ENCODE peak calls at places on chromosome 13, in six cellular contexts. One of them, this sample, is unnamed.

GRCh38 chr13:25727250-25727649 is 324.6 kb downstream of the SHISA2 start:
- DNase-seq in WERI-Rb-1: no peak
- DNase-seq in thoracic aorta: no peak
- DNase-seq in CD8-positive, alpha-beta memory T cell: no peak
- DNase-seq in AG09309: no peak
- DNase-seq in HCT116: no peak
- DNase-seq in this sample: no peak

GRCh38 chr13:35472308-35473008 is 4.0 kb downstream of the MAB21L1 start:
- DNase-seq in HCT116: no peak
- DNase-seq in AG09309: no peak
- DNase-seq in thoracic aorta: no peak
- DNase-seq in WERI-Rb-1: peak; percentile 33
- DNase-seq in CD8-positive, alpha-beta memory T cell: no peak
- DNase-seq in this sample: no peak

GRCh38 chr13:44199627-44200207 is 173.9 kb upstream of the SERP2 start:
- DNase-seq in WERI-Rb-1: no peak
- DNase-seq in AG09309: no peak
- DNase-seq in thoracic aorta: no peak
- DNase-seq in CD8-positive, alpha-beta memory T cell: no peak
- DNase-seq in HCT116: no peak
- DNase-seq in this sample: no peak

GRCh38 chr13:113722921-113723320 is 36.1 kb upstream of the TMEM255B start:
- DNase-seq in CD8-positive, alpha-beta memory T cell: no peak
- DNase-seq in WERI-Rb-1: no peak
- DNase-seq in thoracic aorta: no peak
- DNase-seq in AG09309: no peak
- DNase-seq in HCT116: no peak
- DNase-seq in this sample: no peak

GRCh38 chr13:101115762-101116161 is 300.5 kb downstream of the NALCN start:
- DNase-seq in thoracic aorta: no peak
- DNase-seq in AG09309: no peak
- DNase-seq in WERI-Rb-1: no peak
- DNase-seq in CD8-positive, alpha-beta memory T cell: no peak
- DNase-seq in HCT116: no peak
- DNase-seq in this sample: no peak

GRCh38 chr13:45242524-45242923 is 41.7 kb upstream of the KCTD4 start:
- DNase-seq in thoracic aorta: no peak
- DNase-seq in WERI-Rb-1: no peak
- DNase-seq in AG09309: no peak
- DNase-seq in CD8-positive, alpha-beta memory T cell: no peak
- DNase-seq in HCT116: no peak
- DNase-seq in this sample: no peak

GRCh38 chr13:114065926-114066774 is 66.3 kb downstream of the RASA3 start:
- DNase-seq in WERI-Rb-1: no peak
- DNase-seq in HCT116: no peak
- DNase-seq in CD8-positive, alpha-beta memory T cell: no peak
- DNase-seq in thoracic aorta: no peak
- DNase-seq in AG09309: no peak
- DNase-seq in this sample: no peak

GRCh38 chr13:98405107-98405571 is 171.8 kb downstream of the STK24 start:
- DNase-seq in AG09309: no peak
- DNase-seq in WERI-Rb-1: peak; percentile 46
- DNase-seq in CD8-positive, alpha-beta memory T cell: no peak
- DNase-seq in HCT116: no peak
- DNase-seq in thoracic aorta: no peak
- DNase-seq in this sample: no peak

GRCh38 chr13:83440465-83440864 is 441.8 kb downstream of the SLITRK1 start:
- DNase-seq in HCT116: no peak
- DNase-seq in thoracic aorta: no peak
- DNase-seq in AG09309: no peak
- DNase-seq in WERI-Rb-1: no peak
- DNase-seq in CD8-positive, alpha-beta memory T cell: no peak
- DNase-seq in this sample: no peak

GRCh38 chr13:26482451-26483197 is 74.9 kb upstream of the WASF3 start:
- DNase-seq in AG09309: peak; percentile 13
- DNase-seq in HCT116: peak; percentile 76
- DNase-seq in thoracic aorta: peak; percentile 30
- DNase-seq in WERI-Rb-1: peak; percentile 89
- DNase-seq in CD8-positive, alpha-beta memory T cell: peak; percentile 43
- DNase-seq in this sample: peak; percentile 75

GRCh38 chr13:40582531-40582930 is 83.9 kb downstream of the FOXO1 start:
- DNase-seq in WERI-Rb-1: no peak
- DNase-seq in thoracic aorta: no peak
- DNase-seq in CD8-positive, alpha-beta memory T cell: no peak
- DNase-seq in AG09309: no peak
- DNase-seq in HCT116: no peak
- DNase-seq in this sample: no peak

GRCh38 chr13:47908200-47908902 is 92.7 kb downstream of the SUCLA2 start:
- DNase-seq in thoracic aorta: no peak
- DNase-seq in AG09309: no peak
- DNase-seq in HCT116: no peak
- DNase-seq in WERI-Rb-1: no peak
- DNase-seq in CD8-positive, alpha-beta memory T cell: no peak
- DNase-seq in this sample: no peak

GRCh38 chr13:65064967-65065366 is 2165.2 kb downstream of the PCDH9 start:
- DNase-seq in AG09309: no peak
- DNase-seq in thoracic aorta: no peak
- DNase-seq in CD8-positive, alpha-beta memory T cell: no peak
- DNase-seq in WERI-Rb-1: no peak
- DNase-seq in HCT116: peak; percentile 48
- DNase-seq in this sample: no peak

GRCh38 chr13:113209336-113209879 is at the start of gene CUL4A:
- DNase-seq in thoracic aorta: no peak
- DNase-seq in HCT116: peak; percentile 31
- DNase-seq in AG09309: no peak
- DNase-seq in CD8-positive, alpha-beta memory T cell: peak; percentile 64
- DNase-seq in WERI-Rb-1: peak; percentile 94
- DNase-seq in this sample: no peak

GRCh38 chr13:71703145-71703544 is 163.9 kb downstream of the DACH1 start:
- DNase-seq in CD8-positive, alpha-beta memory T cell: no peak
- DNase-seq in WERI-Rb-1: no peak
- DNase-seq in HCT116: no peak
- DNase-seq in thoracic aorta: no peak
- DNase-seq in AG09309: no peak
- DNase-seq in this sample: no peak

GRCh38 chr13:81568824-81569223 is 1227.9 kb upstream of the SPRY2 start:
- DNase-seq in WERI-Rb-1: no peak
- DNase-seq in HCT116: no peak
- DNase-seq in AG09309: no peak
- DNase-seq in thoracic aorta: no peak
- DNase-seq in CD8-positive, alpha-beta memory T cell: no peak
- DNase-seq in this sample: no peak

GRCh38 chr13:109904218-109904617 is 117.8 kb upstream of the IRS2 start:
- DNase-seq in AG09309: no peak
- DNase-seq in HCT116: peak; percentile 44
- DNase-seq in CD8-positive, alpha-beta memory T cell: no peak
- DNase-seq in thoracic aorta: no peak
- DNase-seq in WERI-Rb-1: peak; percentile 73
- DNase-seq in this sample: no peak

GRCh38 chr13:72109863-72110262 is 242.9 kb upstream of the DACH1 start:
- DNase-seq in WERI-Rb-1: no peak
- DNase-seq in AG09309: no peak
- DNase-seq in HCT116: no peak
- DNase-seq in CD8-positive, alpha-beta memory T cell: no peak
- DNase-seq in thoracic aorta: no peak
- DNase-seq in this sample: no peak

GRCh38 chr13:27242642-27243185 is 8.6 kb upstream of the RPL21 start:
- DNase-seq in WERI-Rb-1: no peak
- DNase-seq in HCT116: no peak
- DNase-seq in AG09309: no peak
- DNase-seq in CD8-positive, alpha-beta memory T cell: no peak
- DNase-seq in thoracic aorta: no peak
- DNase-seq in this sample: no peak

GRCh38 chr13:46866150-46866549 is 30.7 kb downstream of the HTR2A start:
- DNase-seq in WERI-Rb-1: peak; percentile 36
- DNase-seq in thoracic aorta: no peak
- DNase-seq in HCT116: no peak
- DNase-seq in CD8-positive, alpha-beta memory T cell: no peak
- DNase-seq in AG09309: peak; percentile 8
- DNase-seq in this sample: peak; percentile 29

GRCh38 chr13:80050252-80050651 is 290.7 kb downstream of the SPRY2 start:
- DNase-seq in WERI-Rb-1: no peak
- DNase-seq in CD8-positive, alpha-beta memory T cell: no peak
- DNase-seq in thoracic aorta: no peak
- DNase-seq in HCT116: no peak
- DNase-seq in AG09309: no peak
- DNase-seq in this sample: no peak

GRCh38 chr13:33940256-33940655 is 122.3 kb downstream of the RFC3 start:
- DNase-seq in WERI-Rb-1: no peak
- DNase-seq in CD8-positive, alpha-beta memory T cell: no peak
- DNase-seq in HCT116: no peak
- DNase-seq in AG09309: no peak
- DNase-seq in thoracic aorta: no peak
- DNase-seq in this sample: no peak

GRCh38 chr13:89136678-89137077 is 1465.5 kb downstream of the SLITRK5 start:
- DNase-seq in AG09309: no peak
- DNase-seq in CD8-positive, alpha-beta memory T cell: no peak
- DNase-seq in HCT116: no peak
- DNase-seq in thoracic aorta: no peak
- DNase-seq in WERI-Rb-1: no peak
- DNase-seq in this sample: no peak

GRCh38 chr13:102369303-102369702 is 32.5 kb downstream of the FGF14 start:
- DNase-seq in WERI-Rb-1: no peak
- DNase-seq in CD8-positive, alpha-beta memory T cell: no peak
- DNase-seq in thoracic aorta: no peak
- DNase-seq in HCT116: no peak
- DNase-seq in AG09309: no peak
- DNase-seq in this sample: no peak

GRCh38 chr13:33616130-33616529 is 201.8 kb upstream of the RFC3 start:
- DNase-seq in CD8-positive, alpha-beta memory T cell: no peak
- DNase-seq in thoracic aorta: no peak
- DNase-seq in WERI-Rb-1: no peak
- DNase-seq in HCT116: no peak
- DNase-seq in AG09309: no peak
- DNase-seq in this sample: no peak

GRCh38 chr13:44132710-44133109 is 240.9 kb upstream of the SERP2 start:
- DNase-seq in thoracic aorta: peak; percentile 59
- DNase-seq in CD8-positive, alpha-beta memory T cell: no peak
- DNase-seq in HCT116: peak; percentile 38
- DNase-seq in AG09309: no peak
- DNase-seq in WERI-Rb-1: no peak
- DNase-seq in this sample: no peak

GRCh38 chr13:21240586-21240985 is 64.1 kb downstream of the MRPL57 start:
- DNase-seq in thoracic aorta: no peak
- DNase-seq in HCT116: no peak
- DNase-seq in AG09309: peak; percentile 48
- DNase-seq in CD8-positive, alpha-beta memory T cell: no peak
- DNase-seq in WERI-Rb-1: no peak
- DNase-seq in this sample: peak; percentile 78

GRCh38 chr13:88031980-88032562 is 360.9 kb downstream of the SLITRK5 start:
- DNase-seq in WERI-Rb-1: no peak
- DNase-seq in AG09309: no peak
- DNase-seq in HCT116: no peak
- DNase-seq in CD8-positive, alpha-beta memory T cell: no peak
- DNase-seq in thoracic aorta: no peak
- DNase-seq in this sample: no peak

GRCh38 chr13:24251525-24251924 is 57.9 kb upstream of the C1QTNF9 start:
- DNase-seq in CD8-positive, alpha-beta memory T cell: peak; percentile 82
- DNase-seq in HCT116: no peak
- DNase-seq in thoracic aorta: no peak
- DNase-seq in AG09309: no peak
- DNase-seq in WERI-Rb-1: no peak
- DNase-seq in this sample: no peak
- H3K4me3 ChIP-seq in CD8-positive, alpha-beta memory T cell: peak overlapping the region; percentile 89
- H3K4me3 ChIP-seq in HCT116: no peak overlapping the region
- H3K4me3 ChIP-seq in thoracic aorta: peak overlapping the region; percentile 23
- H3K4me3 ChIP-seq in AG09309: no peak overlapping the region
- H3K4me3 ChIP-seq in WERI-Rb-1: no peak overlapping the region
- H3K4me3 ChIP-seq in this sample: no peak overlapping the region

DNA sequence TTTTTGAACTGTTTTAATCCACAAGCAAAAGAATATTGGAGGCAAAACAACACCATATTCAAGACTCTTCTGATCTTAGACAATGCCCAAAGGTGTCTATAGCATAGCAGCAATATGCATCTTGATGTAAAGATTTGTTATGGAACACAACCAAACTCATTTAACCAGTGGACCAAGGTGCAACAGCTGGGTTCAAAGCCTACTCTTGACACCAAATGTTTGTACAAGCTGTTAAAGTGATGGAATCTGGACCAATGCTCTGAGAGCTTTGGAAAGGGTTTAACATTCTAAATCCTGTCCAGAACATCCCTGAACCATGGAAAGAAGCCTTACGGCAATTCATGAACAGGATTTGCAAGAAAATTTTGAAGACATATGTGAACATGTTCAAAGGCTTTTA is 520.0 kb downstream of the GPC6 start:
- DNase-seq in HCT116: no peak
- DNase-seq in WERI-Rb-1: no peak
- DNase-seq in AG09309: no peak
- DNase-seq in CD8-positive, alpha-beta memory T cell: no peak
- DNase-seq in thoracic aorta: no peak
- DNase-seq in this sample: no peak
- H3K4me3 ChIP-seq in HCT116: no peak overlapping the region
- H3K4me3 ChIP-seq in WERI-Rb-1: no peak overlapping the region
- H3K4me3 ChIP-seq in AG09309: no peak overlapping the region
- H3K4me3 ChIP-seq in CD8-positive, alpha-beta memory T cell: no peak overlapping the region
- H3K4me3 ChIP-seq in thoracic aorta: no peak overlapping the region
- H3K4me3 ChIP-seq in this sample: no peak overlapping the region

GRCh38 chr13:106568225-106569003 is 477 bp upstream of the ARGLU1 start:
- DNase-seq in HCT116: peak; percentile 79
- DNase-seq in AG09309: peak; percentile 46
- DNase-seq in thoracic aorta: no peak
- DNase-seq in CD8-positive, alpha-beta memory T cell: no peak
- DNase-seq in WERI-Rb-1: no peak
- DNase-seq in this sample: peak; percentile 63
- H3K4me3 ChIP-seq in HCT116: peak overlapping the region; percentile 85
- H3K4me3 ChIP-seq in AG09309: peak overlapping the region; percentile 98
- H3K4me3 ChIP-seq in thoracic aorta: peak overlapping the region; percentile 96
- H3K4me3 ChIP-seq in CD8-positive, alpha-beta memory T cell: peak overlapping the region; percentile 75
- H3K4me3 ChIP-seq in WERI-Rb-1: peak overlapping the region; percentile 99
- H3K4me3 ChIP-seq in this sample: peak overlapping the region; percentile 93

GRCh38 chr13:108859202-108860012 is 230.0 kb downstream of the MYO16 start:
- DNase-seq in thoracic aorta: no peak
- DNase-seq in AG09309: peak; percentile 25
- DNase-seq in CD8-positive, alpha-beta memory T cell: no peak
- DNase-seq in WERI-Rb-1: no peak
- DNase-seq in HCT116: no peak
- DNase-seq in this sample: peak; percentile 95

GRCh38 chr13:108855737-108856387 is 226.5 kb downstream of the MYO16 start:
- DNase-seq in WERI-Rb-1: no peak
- DNase-seq in thoracic aorta: no peak
- DNase-seq in HCT116: no peak
- DNase-seq in CD8-positive, alpha-beta memory T cell: no peak
- DNase-seq in AG09309: no peak
- DNase-seq in this sample: no peak

GRCh38 chr13:108860418-108860817 is 231.0 kb downstream of the MYO16 start:
- DNase-seq in CD8-positive, alpha-beta memory T cell: no peak
- DNase-seq in WERI-Rb-1: no peak
- DNase-seq in thoracic aorta: no peak
- DNase-seq in HCT116: no peak
- DNase-seq in AG09309: no peak
- DNase-seq in this sample: no peak

DNA sequence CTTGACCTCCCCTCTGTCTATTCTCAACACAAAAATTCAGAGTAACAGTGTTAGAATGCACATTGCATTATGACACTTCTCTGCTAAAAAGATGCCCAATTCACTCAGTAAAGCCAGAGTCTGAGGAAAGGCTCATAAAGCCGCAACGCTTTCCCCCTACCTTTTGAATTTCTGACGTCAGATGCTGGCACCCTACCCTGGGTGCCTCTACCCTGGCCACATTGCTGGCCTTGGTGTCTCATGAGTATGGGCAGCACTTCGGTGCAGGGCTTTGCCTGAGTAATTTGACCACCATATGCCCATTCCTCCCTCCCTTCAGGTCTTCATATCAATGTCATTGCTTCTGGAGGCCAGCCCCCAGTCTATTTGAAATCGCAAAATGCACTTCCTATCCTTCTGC is 229.3 kb downstream of the MYO16 start:
- DNase-seq in CD8-positive, alpha-beta memory T cell: no peak
- DNase-seq in HCT116: no peak
- DNase-seq in WERI-Rb-1: no peak
- DNase-seq in thoracic aorta: no peak
- DNase-seq in AG09309: no peak
- DNase-seq in this sample: no peak
- H3K4me3 ChIP-seq in CD8-positive, alpha-beta memory T cell: no peak overlapping the region
- H3K4me3 ChIP-seq in HCT116: no peak overlapping the region
- H3K4me3 ChIP-seq in WERI-Rb-1: no peak overlapping the region
- H3K4me3 ChIP-seq in thoracic aorta: no peak overlapping the region
- H3K4me3 ChIP-seq in AG09309: no peak overlapping the region
- H3K4me3 ChIP-seq in this sample: no peak overlapping the region

This sample was measured in HFF-Myc.